ENCODE peak calls at places on chromosomes 2 and 18, in ten cellular contexts. One of them, this sample, is unnamed.

GRCh38 chr2:96095116-96095636 is 21.2 kb downstream of the ADRA2B start:
- DNase-seq in T1000: no peak
- DNase-seq in GM23248: no peak
- DNase-seq in T-cell: no peak
- DNase-seq in lung: no peak
- DNase-seq in fibroblast of lung: no peak
- DNase-seq in tibial artery: no peak
- DNase-seq in cardiac muscle cell: no peak
- DNase-seq in stimulated activated CD8-positive, alpha-beta memory T cell treated with anti-CD3 and anti-CD28 coated beads, Interleukin-12 subunit alpha, Interleukin-12 subunit beta, amount 100 ng/mL, for 4 hours: no peak
- DNase-seq in nephron progenitor cell: no peak
- DNase-seq in this sample: no peak

GRCh38 chr2:182319556-182319955 is 107.3 kb downstream of the PDE1A start:
- DNase-seq in T1000: no peak
- DNase-seq in GM23248: peak
- DNase-seq in T-cell: no peak
- DNase-seq in lung: no peak
- DNase-seq in fibroblast of lung: no peak
- DNase-seq in tibial artery: no peak
- DNase-seq in cardiac muscle cell: no peak
- DNase-seq in stimulated activated CD8-positive, alpha-beta memory T cell treated with anti-CD3 and anti-CD28 coated beads, Interleukin-12 subunit alpha, Interleukin-12 subunit beta, amount 100 ng/mL, for 4 hours: no peak
- DNase-seq in nephron progenitor cell: no peak
- DNase-seq in this sample: no peak

GRCh38 chr2:28390857-28391563 is 1.6 kb upstream of the FOSL2 start:
- DNase-seq in T1000: peak
- DNase-seq in GM23248: peak
- DNase-seq in T-cell: no peak
- DNase-seq in lung: peak
- DNase-seq in fibroblast of lung: no peak
- DNase-seq in tibial artery: no peak
- DNase-seq in cardiac muscle cell: peak
- DNase-seq in stimulated activated CD8-positive, alpha-beta memory T cell treated with anti-CD3 and anti-CD28 coated beads, Interleukin-12 subunit alpha, Interleukin-12 subunit beta, amount 100 ng/mL, for 4 hours: no peak
- DNase-seq in nephron progenitor cell: peak
- DNase-seq in this sample: no peak

GRCh38 chr18:35458677-35459441 is 38.9 kb downstream of the INO80C start:
- DNase-seq in T1000: peak
- DNase-seq in GM23248: peak
- DNase-seq in T-cell: no peak
- DNase-seq in lung: peak
- DNase-seq in fibroblast of lung: peak
- DNase-seq in tibial artery: no peak
- DNase-seq in cardiac muscle cell: peak
- DNase-seq in stimulated activated CD8-positive, alpha-beta memory T cell treated with anti-CD3 and anti-CD28 coated beads, Interleukin-12 subunit alpha, Interleukin-12 subunit beta, amount 100 ng/mL, for 4 hours: no peak
- DNase-seq in nephron progenitor cell: no peak
- DNase-seq in this sample: no peak

GRCh38 chr2:143460382-143460781 is 331.2 kb downstream of the ARHGAP15 start:
- DNase-seq in T1000: no peak
- DNase-seq in GM23248: no peak
- DNase-seq in T-cell: no peak
- DNase-seq in lung: no peak
- DNase-seq in fibroblast of lung: no peak
- DNase-seq in tibial artery: no peak
- DNase-seq in cardiac muscle cell: no peak
- DNase-seq in stimulated activated CD8-positive, alpha-beta memory T cell treated with anti-CD3 and anti-CD28 coated beads, Interleukin-12 subunit alpha, Interleukin-12 subunit beta, amount 100 ng/mL, for 4 hours: no peak
- DNase-seq in nephron progenitor cell: no peak
- DNase-seq in this sample: no peak

GRCh38 chr2:127629637-127630036 is 16.3 kb upstream of the GPR17 start:
- DNase-seq in T1000: no peak
- DNase-seq in GM23248: no peak
- DNase-seq in T-cell: no peak
- DNase-seq in lung: no peak
- DNase-seq in fibroblast of lung: no peak
- DNase-seq in tibial artery: no peak
- DNase-seq in cardiac muscle cell: no peak
- DNase-seq in stimulated activated CD8-positive, alpha-beta memory T cell treated with anti-CD3 and anti-CD28 coated beads, Interleukin-12 subunit alpha, Interleukin-12 subunit beta, amount 100 ng/mL, for 4 hours: no peak
- DNase-seq in nephron progenitor cell: no peak
- DNase-seq in this sample: no peak

GRCh38 chr18:29556070-29556469 is 1379.1 kb upstream of the CDH2 start:
- DNase-seq in T1000: no peak
- DNase-seq in GM23248: no peak
- DNase-seq in T-cell: no peak
- DNase-seq in lung: no peak
- DNase-seq in fibroblast of lung: no peak
- DNase-seq in tibial artery: no peak
- DNase-seq in cardiac muscle cell: no peak
- DNase-seq in stimulated activated CD8-positive, alpha-beta memory T cell treated with anti-CD3 and anti-CD28 coated beads, Interleukin-12 subunit alpha, Interleukin-12 subunit beta, amount 100 ng/mL, for 4 hours: no peak
- DNase-seq in nephron progenitor cell: no peak
- DNase-seq in this sample: no peak

GRCh38 chr2:231711677-231712461 is 3.5 kb downstream of the PTMA start:
- DNase-seq in T1000: no peak
- DNase-seq in GM23248: no peak
- DNase-seq in T-cell: no peak
- DNase-seq in lung: no peak
- DNase-seq in fibroblast of lung: no peak
- DNase-seq in tibial artery: no peak
- DNase-seq in cardiac muscle cell: no peak
- DNase-seq in stimulated activated CD8-positive, alpha-beta memory T cell treated with anti-CD3 and anti-CD28 coated beads, Interleukin-12 subunit alpha, Interleukin-12 subunit beta, amount 100 ng/mL, for 4 hours: no peak
- DNase-seq in nephron progenitor cell: no peak
- DNase-seq in this sample: no peak

GRCh38 chr2:195662138-195662537 is 5.1 kb downstream of the SLC39A10 start:
- DNase-seq in T1000: no peak
- DNase-seq in GM23248: no peak
- DNase-seq in T-cell: no peak
- DNase-seq in lung: no peak
- DNase-seq in fibroblast of lung: no peak
- DNase-seq in tibial artery: no peak
- DNase-seq in cardiac muscle cell: no peak
- DNase-seq in stimulated activated CD8-positive, alpha-beta memory T cell treated with anti-CD3 and anti-CD28 coated beads, Interleukin-12 subunit alpha, Interleukin-12 subunit beta, amount 100 ng/mL, for 4 hours: no peak
- DNase-seq in nephron progenitor cell: no peak
- DNase-seq in this sample: no peak

GRCh38 chr2:149585317-149585885 is 2.2 kb downstream of the MMADHC start:
- DNase-seq in T1000: no peak
- DNase-seq in GM23248: no peak
- DNase-seq in T-cell: no peak
- DNase-seq in lung: no peak
- DNase-seq in fibroblast of lung: peak
- DNase-seq in tibial artery: no peak
- DNase-seq in cardiac muscle cell: no peak
- DNase-seq in stimulated activated CD8-positive, alpha-beta memory T cell treated with anti-CD3 and anti-CD28 coated beads, Interleukin-12 subunit alpha, Interleukin-12 subunit beta, amount 100 ng/mL, for 4 hours: no peak
- DNase-seq in nephron progenitor cell: no peak
- DNase-seq in this sample: no peak

GRCh38 chr2:210195066-210195852 is 24.1 kb upstream of the KANSL1L start:
- DNase-seq in T1000: no peak
- DNase-seq in GM23248: peak
- DNase-seq in T-cell: no peak
- DNase-seq in lung: no peak
- DNase-seq in fibroblast of lung: peak
- DNase-seq in tibial artery: no peak
- DNase-seq in cardiac muscle cell: peak
- DNase-seq in stimulated activated CD8-positive, alpha-beta memory T cell treated with anti-CD3 and anti-CD28 coated beads, Interleukin-12 subunit alpha, Interleukin-12 subunit beta, amount 100 ng/mL, for 4 hours: no peak
- DNase-seq in nephron progenitor cell: no peak
- DNase-seq in this sample: no peak

GRCh38 chr2:102041351-102041750 is 49.6 kb downstream of the IL1R2 start:
- DNase-seq in T1000: no peak
- DNase-seq in GM23248: peak
- DNase-seq in T-cell: no peak
- DNase-seq in lung: no peak
- DNase-seq in fibroblast of lung: peak
- DNase-seq in tibial artery: no peak
- DNase-seq in cardiac muscle cell: peak
- DNase-seq in stimulated activated CD8-positive, alpha-beta memory T cell treated with anti-CD3 and anti-CD28 coated beads, Interleukin-12 subunit alpha, Interleukin-12 subunit beta, amount 100 ng/mL, for 4 hours: no peak
- DNase-seq in nephron progenitor cell: no peak
- DNase-seq in this sample: no peak

GRCh38 chr18:3713166-3713565 is 263.2 kb downstream of the TGIF1 start:
- DNase-seq in T1000: no peak
- DNase-seq in GM23248: no peak
- DNase-seq in T-cell: no peak
- DNase-seq in lung: no peak
- DNase-seq in fibroblast of lung: no peak
- DNase-seq in tibial artery: no peak
- DNase-seq in cardiac muscle cell: peak
- DNase-seq in stimulated activated CD8-positive, alpha-beta memory T cell treated with anti-CD3 and anti-CD28 coated beads, Interleukin-12 subunit alpha, Interleukin-12 subunit beta, amount 100 ng/mL, for 4 hours: no peak
- DNase-seq in nephron progenitor cell: no peak
- DNase-seq in this sample: no peak

GRCh38 chr18:9782073-9782857 is 74.2 kb downstream of the RAB31 start:
- DNase-seq in T1000: no peak
- DNase-seq in GM23248: peak
- DNase-seq in T-cell: no peak
- DNase-seq in lung: no peak
- DNase-seq in fibroblast of lung: peak
- DNase-seq in tibial artery: no peak
- DNase-seq in cardiac muscle cell: peak
- DNase-seq in stimulated activated CD8-positive, alpha-beta memory T cell treated with anti-CD3 and anti-CD28 coated beads, Interleukin-12 subunit alpha, Interleukin-12 subunit beta, amount 100 ng/mL, for 4 hours: no peak
- DNase-seq in nephron progenitor cell: no peak
- DNase-seq in this sample: peak

GRCh38 chr2:5877360-5877759 is 185.2 kb downstream of the SOX11 start:
- DNase-seq in T1000: no peak
- DNase-seq in GM23248: no peak
- DNase-seq in T-cell: no peak
- DNase-seq in lung: no peak
- DNase-seq in fibroblast of lung: peak
- DNase-seq in tibial artery: no peak
- DNase-seq in cardiac muscle cell: no peak
- DNase-seq in stimulated activated CD8-positive, alpha-beta memory T cell treated with anti-CD3 and anti-CD28 coated beads, Interleukin-12 subunit alpha, Interleukin-12 subunit beta, amount 100 ng/mL, for 4 hours: no peak
- DNase-seq in nephron progenitor cell: no peak
- DNase-seq in this sample: no peak

GRCh38 chr2:209495855-209496585 is 72.2 kb downstream of the MAP2 start:
- DNase-seq in T1000: peak
- DNase-seq in GM23248: peak
- DNase-seq in T-cell: no peak
- DNase-seq in lung: peak
- DNase-seq in fibroblast of lung: peak
- DNase-seq in tibial artery: no peak
- DNase-seq in cardiac muscle cell: peak
- DNase-seq in stimulated activated CD8-positive, alpha-beta memory T cell treated with anti-CD3 and anti-CD28 coated beads, Interleukin-12 subunit alpha, Interleukin-12 subunit beta, amount 100 ng/mL, for 4 hours: no peak
- DNase-seq in nephron progenitor cell: no peak
- DNase-seq in this sample: peak

GRCh38 chr2:187299122-187299906 is 148.7 kb downstream of the CALCRL start:
- DNase-seq in T1000: no peak
- DNase-seq in GM23248: peak
- DNase-seq in T-cell: no peak
- DNase-seq in lung: no peak
- DNase-seq in fibroblast of lung: peak
- DNase-seq in tibial artery: no peak
- DNase-seq in cardiac muscle cell: peak
- DNase-seq in stimulated activated CD8-positive, alpha-beta memory T cell treated with anti-CD3 and anti-CD28 coated beads, Interleukin-12 subunit alpha, Interleukin-12 subunit beta, amount 100 ng/mL, for 4 hours: no peak
- DNase-seq in nephron progenitor cell: no peak
- DNase-seq in this sample: no peak

GRCh38 chr2:20931346-20931745 is 108.4 kb upstream of the LDAH start:
- DNase-seq in T1000: no peak
- DNase-seq in GM23248: peak
- DNase-seq in T-cell: no peak
- DNase-seq in lung: no peak
- DNase-seq in fibroblast of lung: no peak
- DNase-seq in tibial artery: no peak
- DNase-seq in cardiac muscle cell: no peak
- DNase-seq in stimulated activated CD8-positive, alpha-beta memory T cell treated with anti-CD3 and anti-CD28 coated beads, Interleukin-12 subunit alpha, Interleukin-12 subunit beta, amount 100 ng/mL, for 4 hours: no peak
- DNase-seq in nephron progenitor cell: no peak
- DNase-seq in this sample: no peak

GRCh38 chr2:222738312-222738711 is 66.9 kb downstream of the MOGAT1 start:
- DNase-seq in T1000: no peak
- DNase-seq in GM23248: no peak
- DNase-seq in T-cell: no peak
- DNase-seq in lung: no peak
- DNase-seq in fibroblast of lung: no peak
- DNase-seq in tibial artery: no peak
- DNase-seq in cardiac muscle cell: no peak
- DNase-seq in stimulated activated CD8-positive, alpha-beta memory T cell treated with anti-CD3 and anti-CD28 coated beads, Interleukin-12 subunit alpha, Interleukin-12 subunit beta, amount 100 ng/mL, for 4 hours: no peak
- DNase-seq in nephron progenitor cell: no peak
- DNase-seq in this sample: no peak

GRCh38 chr2:73176881-73177644 is 25.3 kb upstream of the NOTO start:
- DNase-seq in T1000: peak
- DNase-seq in GM23248: peak
- DNase-seq in T-cell: peak
- DNase-seq in lung: peak
- DNase-seq in fibroblast of lung: peak
- DNase-seq in tibial artery: peak
- DNase-seq in cardiac muscle cell: peak
- DNase-seq in stimulated activated CD8-positive, alpha-beta memory T cell treated with anti-CD3 and anti-CD28 coated beads, Interleukin-12 subunit alpha, Interleukin-12 subunit beta, amount 100 ng/mL, for 4 hours: peak
- DNase-seq in nephron progenitor cell: peak
- DNase-seq in this sample: no peak

GRCh38 chr18:28086530-28087172 is 90.3 kb downstream of the CDH2 start:
- DNase-seq in T1000: no peak
- DNase-seq in GM23248: peak
- DNase-seq in T-cell: no peak
- DNase-seq in lung: no peak
- DNase-seq in fibroblast of lung: peak
- DNase-seq in tibial artery: no peak
- DNase-seq in cardiac muscle cell: peak
- DNase-seq in stimulated activated CD8-positive, alpha-beta memory T cell treated with anti-CD3 and anti-CD28 coated beads, Interleukin-12 subunit alpha, Interleukin-12 subunit beta, amount 100 ng/mL, for 4 hours: no peak
- DNase-seq in nephron progenitor cell: no peak
- DNase-seq in this sample: peak

GRCh38 chr2:196263181-196263747 is 91.9 kb upstream of the STK17B start:
- DNase-seq in T1000: no peak
- DNase-seq in GM23248: no peak
- DNase-seq in T-cell: peak
- DNase-seq in lung: no peak
- DNase-seq in fibroblast of lung: peak
- DNase-seq in tibial artery: no peak
- DNase-seq in cardiac muscle cell: peak
- DNase-seq in stimulated activated CD8-positive, alpha-beta memory T cell treated with anti-CD3 and anti-CD28 coated beads, Interleukin-12 subunit alpha, Interleukin-12 subunit beta, amount 100 ng/mL, for 4 hours: no peak
- DNase-seq in nephron progenitor cell: no peak
- DNase-seq in this sample: peak

GRCh38 chr18:30819619-30820018 is 222.9 kb downstream of the DSC3 start:
- DNase-seq in T1000: no peak
- DNase-seq in GM23248: no peak
- DNase-seq in T-cell: no peak
- DNase-seq in lung: no peak
- DNase-seq in fibroblast of lung: no peak
- DNase-seq in tibial artery: no peak
- DNase-seq in cardiac muscle cell: no peak
- DNase-seq in stimulated activated CD8-positive, alpha-beta memory T cell treated with anti-CD3 and anti-CD28 coated beads, Interleukin-12 subunit alpha, Interleukin-12 subunit beta, amount 100 ng/mL, for 4 hours: no peak
- DNase-seq in nephron progenitor cell: no peak
- DNase-seq in this sample: no peak

GRCh38 chr18:75248426-75249191 is 38.0 kb downstream of the TSHZ1 start:
- DNase-seq in T1000: no peak
- DNase-seq in GM23248: peak
- DNase-seq in T-cell: no peak
- DNase-seq in lung: no peak
- DNase-seq in fibroblast of lung: no peak
- DNase-seq in tibial artery: no peak
- DNase-seq in cardiac muscle cell: no peak
- DNase-seq in stimulated activated CD8-positive, alpha-beta memory T cell treated with anti-CD3 and anti-CD28 coated beads, Interleukin-12 subunit alpha, Interleukin-12 subunit beta, amount 100 ng/mL, for 4 hours: no peak
- DNase-seq in nephron progenitor cell: no peak
- DNase-seq in this sample: no peak

GRCh38 chr2:149089068-149089467 is 50.6 kb downstream of the LYPD6B start:
- DNase-seq in T1000: no peak
- DNase-seq in GM23248: peak
- DNase-seq in T-cell: no peak
- DNase-seq in lung: no peak
- DNase-seq in fibroblast of lung: no peak
- DNase-seq in tibial artery: no peak
- DNase-seq in cardiac muscle cell: no peak
- DNase-seq in stimulated activated CD8-positive, alpha-beta memory T cell treated with anti-CD3 and anti-CD28 coated beads, Interleukin-12 subunit alpha, Interleukin-12 subunit beta, amount 100 ng/mL, for 4 hours: no peak
- DNase-seq in nephron progenitor cell: no peak
- DNase-seq in this sample: no peak